ENCODE peak calls at places on chromosome 2, in four cellular contexts. I is KBM-7; K is stimulated activated naive CD8-positive, alpha-beta T cell treated with anti-CD3 and anti-CD28 coated beads, Interleukin-15, amount 100 ng/mL, for 72 hours; E is NCI-H2081. A is an unnamed sample.

GRCh38 chr2:74512744-74513604 is 1.3 kb upstream of the TLX2 start:
- DNase-seq in I (no peak), K (no peak), E (no peak), A (no peak)

GRCh38 chr2:45166229-45166890 is 157.1 kb upstream of the SIX2 start:
- DNase-seq in I (no peak), K (no peak), E (no peak), A (no peak)

GRCh38 chr2:241914542-241914941 is 45.0 kb downstream of the RTP5 start:
- DNase-seq in I (no peak), K (no peak), E (no peak), A (no peak)

GRCh38 chr2:235946590-235946989 is 221.6 kb downstream of the GBX2 start:
- DNase-seq in I (no peak), K (no peak), E (peak; percentile 8), A (no peak)

GRCh38 chr2:135047295-135047694 is at the start of gene MAP3K19:
- DNase-seq in I (no peak), K (no peak), E (no peak), A (peak; percentile 30)

GRCh38 chr2:64686283-64686956 is 32.7 kb upstream of the SERTAD2 start:
- DNase-seq in I (no peak), K (no peak), E (no peak), A (no peak)

GRCh38 chr2:239934571-239935171 is 90.5 kb downstream of the NDUFA10 start:
- DNase-seq in I (peak; percentile 66), K (peak; percentile 52), E (no peak), A (peak; percentile 94)

GRCh38 chr2:216372761-216373291 is 543 bp upstream of the MARCHF4 start:
- DNase-seq in I (no peak), K (no peak), E (no peak), A (no peak)

GRCh38 chr2:188983427-188984101 is 9.4 kb downstream of the COL3A1 start:
- DNase-seq in I (no peak), K (no peak), E (no peak), A (no peak)

GRCh38 chr2:239291505-239292350 is 109.1 kb downstream of the HDAC4 start:
- DNase-seq in I (no peak), K (no peak), E (peak; percentile 87), A (peak; percentile 83)

GRCh38 chr2:240250150-240250984 is 109.9 kb upstream of the OTOS start:
- DNase-seq in I (no peak), K (no peak), E (no peak), A (no peak)

GRCh38 chr2:8268172-8268783 is 413.6 kb upstream of the ID2 start:
- DNase-seq in I (no peak), K (no peak), E (no peak), A (no peak)

GRCh38 chr2:203800783-203801182 is 66.8 kb upstream of the CTLA4 start:
- DNase-seq in I (no peak), K (no peak), E (no peak), A (no peak)

GRCh38 chr2:220215785-220216184 is 588.4 kb downstream of the SLC4A3 start:
- DNase-seq in I (no peak), K (no peak), E (no peak), A (no peak)

GRCh38 chr2:6372317-6372903 is 493.3 kb downstream of the CMPK2 start:
- DNase-seq in I (no peak), K (no peak), E (no peak), A (no peak)

GRCh38 chr2:149928026-149928425 is 340.5 kb upstream of the MMADHC start:
- DNase-seq in I (no peak), K (no peak), E (peak; percentile 31), A (no peak)

GRCh38 chr2:234335676-234336228 is 161.1 kb downstream of the ARL4C start:
- DNase-seq in I (no peak), K (peak; percentile 43), E (peak; percentile 29), A (peak; percentile 84)

GRCh38 chr2:155223781-155224406 is 525.4 kb downstream of the KCNJ3 start:
- DNase-seq in I (peak; percentile 5), K (no peak), E (peak; percentile 60), A (peak; percentile 29)

GRCh38 chr2:134865388-134865787 is 27.0 kb downstream of the ACMSD start:
- DNase-seq in I (no peak), K (no peak), E (no peak), A (no peak)

GRCh38 chr2:133733856-133734255 is 165.6 kb upstream of the NCKAP5 start:
- DNase-seq in I (no peak), K (no peak), E (no peak), A (no peak)

GRCh38 chr2:82599021-82599420 is 1860.1 kb downstream of the SUCLG1 start:
- DNase-seq in I (no peak), K (no peak), E (no peak), A (no peak)

GRCh38 chr2:34806396-34806795 is 1207.3 kb upstream of the FAM98A start:
- DNase-seq in I (no peak), K (no peak), E (no peak), A (no peak)

GRCh38 chr2:120659275-120659952 is 76.3 kb upstream of the GLI2 start:
- DNase-seq in I (no peak), K (no peak), E (no peak), A (no peak)

GRCh38 chr2:197932374-197932773 is 128.0 kb downstream of the PLCL1 start:
- DNase-seq in I (no peak), K (no peak), E (no peak), A (no peak)

GRCh38 chr2:38128653-38129052 is 52.7 kb upstream of the CYP1B1 start:
- DNase-seq in I (peak; percentile 82), K (no peak), E (no peak), A (peak; percentile 74)

GRCh38 chr2:199459286-199460100 is 1.8 kb upstream of the SATB2 start:
- DNase-seq in I (peak; percentile 93), K (peak; percentile 68), E (peak; percentile 91), A (peak; percentile 94)

GRCh38 chr2:160257742-160258577 is 57.9 kb upstream of the ITGB6 start:
- DNase-seq in I (no peak), K (no peak), E (no peak), A (no peak)

GRCh38 chr2:195543902-195544894 is 112.8 kb upstream of the SLC39A10 start:
- DNase-seq in I (no peak), K (no peak), E (no peak), A (no peak)

GRCh38 chr2:64311948-64312621 is 141.9 kb upstream of the LGALSL start:
- DNase-seq in I (peak; percentile 51), K (no peak), E (peak; percentile 7), A (peak; percentile 94)

GRCh38 chr2:201909348-201909747 is 103.0 kb downstream of the CDK15 start:
- DNase-seq in I (no peak), K (no peak), E (no peak), A (no peak)

GRCh38 chr2:19632327-19633040 is 269.3 kb downstream of the TTC32 start:
- DNase-seq in I (no peak), K (no peak), E (no peak), A (no peak)

GRCh38 chr2:199261221-199261620 is 196.5 kb downstream of the SATB2 start:
- DNase-seq in I (no peak), K (no peak), E (peak; percentile 30), A (no peak)

GRCh38 chr2:223797811-223798721 is 39.3 kb downstream of the AP1S3 start:
- DNase-seq in I (peak; percentile 32), K (no peak), E (peak; percentile 47), A (peak; percentile 77)

A was measured in Ammon's horn.